ENCODE peak calls at places on chromosomes 13 and 19, in six cellular contexts. One of them, this sample, is unnamed.
A peak's percentile ranks its signal among the peaks of the same experiment; 100 is the strongest.

GRCh38 chr13:97328222-97328790 is 105.7 kb upstream of the RAP2A start:
- DNase-seq in cardiac fibroblast: peak; percentile 88
- DNase-seq in H9: peak; percentile 77
- DNase-seq in endodermal cell: peak; percentile 88
- DNase-seq in activated B cell treated with CpG ODN at 0.5 μM for 24 hours: no peak
- DNase-seq in HL-60: no peak
- DNase-seq in this sample: no peak

GRCh38 chr13:32309812-32310706 is 5.1 kb downstream of the ZAR1L start:
- DNase-seq in endodermal cell: peak; percentile 52
- DNase-seq in HL-60: peak; percentile 78
- DNase-seq in H9: peak; percentile 32
- DNase-seq in cardiac fibroblast: peak; percentile 82
- DNase-seq in activated B cell treated with CpG ODN at 0.5 μM for 24 hours: no peak
- DNase-seq in this sample: no peak

GRCh38 chr13:114078501-114079451 is 53.6 kb downstream of the RASA3 start:
- DNase-seq in cardiac fibroblast: peak; percentile 80
- DNase-seq in activated B cell treated with CpG ODN at 0.5 μM for 24 hours: no peak
- DNase-seq in H9: no peak
- DNase-seq in endodermal cell: peak; percentile 49
- DNase-seq in HL-60: no peak
- DNase-seq in this sample: no peak

GRCh38 chr13:76764429-76764828 is 121.8 kb downstream of the KCTD12 start:
- DNase-seq in H9: no peak
- DNase-seq in activated B cell treated with CpG ODN at 0.5 μM for 24 hours: no peak
- DNase-seq in endodermal cell: no peak
- DNase-seq in HL-60: peak; percentile 38
- DNase-seq in cardiac fibroblast: peak; percentile 78
- DNase-seq in this sample: no peak

GRCh38 chr13:98284677-98285076 is 107.6 kb upstream of the RNF113B start:
- DNase-seq in HL-60: no peak
- DNase-seq in activated B cell treated with CpG ODN at 0.5 μM for 24 hours: no peak
- DNase-seq in H9: no peak
- DNase-seq in cardiac fibroblast: no peak
- DNase-seq in endodermal cell: no peak
- DNase-seq in this sample: no peak

GRCh38 chr19:1490020-1490310 is 185 bp downstream of the PCSK4 start:
- DNase-seq in activated B cell treated with CpG ODN at 0.5 μM for 24 hours: no peak
- DNase-seq in cardiac fibroblast: no peak
- DNase-seq in HL-60: no peak
- DNase-seq in endodermal cell: no peak
- DNase-seq in H9: no peak
- DNase-seq in this sample: no peak

GRCh38 chr13:47372742-47373141 is 475.9 kb upstream of the HTR2A start:
- DNase-seq in endodermal cell: peak; percentile 52
- DNase-seq in HL-60: no peak
- DNase-seq in cardiac fibroblast: no peak
- DNase-seq in activated B cell treated with CpG ODN at 0.5 μM for 24 hours: no peak
- DNase-seq in H9: peak; percentile 25
- DNase-seq in this sample: no peak

GRCh38 chr13:99496322-99497142 is 4.7 kb upstream of the TM9SF2 start:
- DNase-seq in activated B cell treated with CpG ODN at 0.5 μM for 24 hours: no peak
- DNase-seq in H9: peak; percentile 49
- DNase-seq in endodermal cell: no peak
- DNase-seq in cardiac fibroblast: peak; percentile 22
- DNase-seq in HL-60: peak; percentile 95
- DNase-seq in this sample: peak; percentile 56

GRCh38 chr19:44942067-44942571 is at the start of gene APOC4:
- DNase-seq in endodermal cell: no peak
- DNase-seq in HL-60: no peak
- DNase-seq in H9: no peak
- DNase-seq in activated B cell treated with CpG ODN at 0.5 μM for 24 hours: no peak
- DNase-seq in cardiac fibroblast: no peak
- DNase-seq in this sample: no peak

DNA sequence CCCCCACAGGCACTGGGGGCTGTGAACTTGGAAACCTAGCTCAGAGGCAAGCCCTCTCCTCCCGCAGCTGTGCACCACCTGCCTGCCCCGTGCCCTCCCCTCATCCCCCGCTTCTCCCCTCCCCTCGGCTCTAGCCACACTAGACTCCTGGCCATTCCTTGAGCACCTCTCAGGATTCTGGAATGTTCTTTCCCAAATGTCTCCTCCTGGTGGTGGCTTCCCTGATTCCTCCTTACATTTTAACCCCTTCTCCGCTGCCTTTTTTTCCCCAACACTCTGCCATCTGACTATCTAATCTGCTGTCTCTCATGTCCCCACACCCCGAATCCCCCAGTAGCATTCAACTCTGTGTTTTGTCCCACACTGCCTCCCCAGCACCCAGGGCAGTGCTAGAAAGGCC is 6.7 kb downstream of the NANOS3 start:
- DNase-seq in endodermal cell: no peak
- DNase-seq in activated B cell treated with CpG ODN at 0.5 μM for 24 hours: no peak
- DNase-seq in cardiac fibroblast: no peak
- DNase-seq in H9: no peak
- DNase-seq in HL-60: no peak
- DNase-seq in this sample: no peak
- TF ChIP-seq CTCF in endodermal cell: peak; percentile 61
- TF ChIP-seq CTCF in activated B cell treated with CpG ODN at 0.5 μM for 24 hours: no peak
- TF ChIP-seq CTCF in cardiac fibroblast: no peak
- TF ChIP-seq CTCF in H9: peak; percentile 53
- TF ChIP-seq CTCF in HL-60: no peak
- TF ChIP-seq CTCF in this sample: no peak

DNA sequence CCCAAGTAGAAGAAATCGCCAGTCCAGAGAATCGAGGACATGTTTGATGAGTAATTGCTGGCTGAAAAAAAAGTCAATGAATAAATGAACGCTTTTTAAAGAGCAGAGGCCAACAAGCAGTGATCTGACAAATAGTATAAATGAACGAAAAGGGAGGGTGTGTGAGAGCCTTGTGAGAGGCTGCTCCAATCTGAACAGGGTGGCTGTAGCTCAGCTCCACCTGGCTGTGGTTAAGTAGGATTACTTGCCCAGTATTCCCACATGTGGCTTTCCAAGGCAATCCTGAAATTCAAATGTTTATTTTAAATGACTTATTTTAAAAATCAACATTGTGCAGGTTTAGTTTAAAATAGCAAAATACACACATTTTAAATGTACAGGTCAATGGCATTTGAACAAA is 117.0 kb downstream of the TSHZ3 start:
- DNase-seq in H9: no peak
- DNase-seq in activated B cell treated with CpG ODN at 0.5 μM for 24 hours: no peak
- DNase-seq in HL-60: no peak
- DNase-seq in cardiac fibroblast: no peak
- DNase-seq in endodermal cell: no peak
- DNase-seq in this sample: no peak
- TF ChIP-seq CTCF in H9: peak; percentile 54
- TF ChIP-seq CTCF in activated B cell treated with CpG ODN at 0.5 μM for 24 hours: no peak
- TF ChIP-seq CTCF in HL-60: no peak
- TF ChIP-seq CTCF in cardiac fibroblast: no peak
- TF ChIP-seq CTCF in endodermal cell: peak; percentile 73
- TF ChIP-seq CTCF in this sample: no peak

GRCh38 chr19:49589391-49589790 is 1.6 kb upstream of the PRR12 start:
- DNase-seq in endodermal cell: no peak
- DNase-seq in activated B cell treated with CpG ODN at 0.5 μM for 24 hours: no peak
- DNase-seq in cardiac fibroblast: no peak
- DNase-seq in HL-60: no peak
- DNase-seq in H9: no peak
- DNase-seq in this sample: no peak

GRCh38 chr19:49590971-49591730 is at the start of gene PRR12:
- DNase-seq in HL-60: peak; percentile 71
- DNase-seq in cardiac fibroblast: peak; percentile 81
- DNase-seq in H9: peak; percentile 81
- DNase-seq in endodermal cell: peak; percentile 89
- DNase-seq in activated B cell treated with CpG ODN at 0.5 μM for 24 hours: peak; percentile 71
- DNase-seq in this sample: peak; percentile 85

GRCh38 chr19:49588370-49589122 is 2.4 kb upstream of the PRR12 start:
- DNase-seq in H9: no peak
- DNase-seq in cardiac fibroblast: no peak
- DNase-seq in HL-60: no peak
- DNase-seq in endodermal cell: no peak
- DNase-seq in activated B cell treated with CpG ODN at 0.5 μM for 24 hours: no peak
- DNase-seq in this sample: no peak

GRCh38 chr19:49591731-49592485 is 926 bp downstream of the PRR12 start:
- DNase-seq in endodermal cell: peak; percentile 86
- DNase-seq in cardiac fibroblast: peak; percentile 42
- DNase-seq in H9: peak; percentile 78
- DNase-seq in activated B cell treated with CpG ODN at 0.5 μM for 24 hours: peak; percentile 49
- DNase-seq in HL-60: peak; percentile 49
- DNase-seq in this sample: no peak

GRCh38 chr19:49590071-49590970 is 661 bp upstream of the PRR12 start:
- DNase-seq in activated B cell treated with CpG ODN at 0.5 μM for 24 hours: peak; percentile 96
- DNase-seq in HL-60: peak; percentile 99
- DNase-seq in cardiac fibroblast: peak; percentile 98
- DNase-seq in endodermal cell: peak; percentile 100
- DNase-seq in H9: peak; percentile 99
- DNase-seq in this sample: peak; percentile 96
- TF ChIP-seq CTCF in activated B cell treated with CpG ODN at 0.5 μM for 24 hours: no peak
- TF ChIP-seq CTCF in HL-60: no peak
- TF ChIP-seq CTCF in cardiac fibroblast: no peak
- TF ChIP-seq CTCF in endodermal cell: peak; percentile 25
- TF ChIP-seq CTCF in H9: no peak
- TF ChIP-seq CTCF in this sample: peak; percentile 29

GRCh38 chr19:14073232-14073924 is 792 bp downstream of the MISP3 start:
- DNase-seq in endodermal cell: peak; percentile 87
- DNase-seq in activated B cell treated with CpG ODN at 0.5 μM for 24 hours: peak; percentile 88
- DNase-seq in cardiac fibroblast: peak; percentile 79
- DNase-seq in HL-60: peak; percentile 77
- DNase-seq in H9: peak; percentile 73
- DNase-seq in this sample: peak; percentile 55
- TF ChIP-seq CTCF in endodermal cell: peak; percentile 64
- TF ChIP-seq CTCF in activated B cell treated with CpG ODN at 0.5 μM for 24 hours: no peak
- TF ChIP-seq CTCF in cardiac fibroblast: peak; percentile 1
- TF ChIP-seq CTCF in HL-60: peak; percentile 28
- TF ChIP-seq CTCF in H9: no peak
- TF ChIP-seq CTCF in this sample: no peak

DNA sequence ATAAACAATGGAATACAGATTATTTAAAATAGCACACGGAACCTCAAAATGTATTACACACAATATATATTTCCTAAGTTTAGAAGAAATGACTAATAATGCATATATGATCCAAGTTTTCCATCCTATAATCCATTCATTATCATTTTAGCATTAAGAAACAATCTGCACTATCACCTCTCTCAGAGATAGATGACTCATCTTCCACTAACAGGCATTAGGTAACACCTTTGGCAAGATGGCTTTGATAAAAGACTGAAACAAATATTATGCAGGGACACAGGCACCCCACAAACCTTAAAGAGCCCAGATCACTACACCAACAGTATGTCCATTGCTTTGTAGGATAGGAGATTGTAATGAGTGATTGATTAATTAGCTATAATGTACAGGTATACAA is 4.1 kb downstream of the ENOX1 start:
- DNase-seq in HL-60: no peak
- DNase-seq in activated B cell treated with CpG ODN at 0.5 μM for 24 hours: no peak
- DNase-seq in H9: no peak
- DNase-seq in cardiac fibroblast: no peak
- DNase-seq in endodermal cell: no peak
- DNase-seq in this sample: no peak
- TF ChIP-seq CTCF in HL-60: no peak
- TF ChIP-seq CTCF in activated B cell treated with CpG ODN at 0.5 μM for 24 hours: no peak
- TF ChIP-seq CTCF in H9: no peak
- TF ChIP-seq CTCF in cardiac fibroblast: no peak
- TF ChIP-seq CTCF in endodermal cell: no peak
- TF ChIP-seq CTCF in this sample: no peak

GRCh38 chr19:19661141-19661674 is 2.3 kb downstream of the ATP13A1 start:
- DNase-seq in H9: peak; percentile 24
- DNase-seq in endodermal cell: no peak
- DNase-seq in activated B cell treated with CpG ODN at 0.5 μM for 24 hours: no peak
- DNase-seq in cardiac fibroblast: no peak
- DNase-seq in HL-60: no peak
- DNase-seq in this sample: no peak

GRCh38 chr19:19661675-19662251 is 1.7 kb downstream of the ATP13A1 start:
- DNase-seq in endodermal cell: peak; percentile 62
- DNase-seq in activated B cell treated with CpG ODN at 0.5 μM for 24 hours: no peak
- DNase-seq in HL-60: peak; percentile 87
- DNase-seq in H9: peak; percentile 26
- DNase-seq in cardiac fibroblast: no peak
- DNase-seq in this sample: no peak

GRCh38 chr19:19662344-19662743 is 1.1 kb downstream of the ATP13A1 start:
- DNase-seq in endodermal cell: no peak
- DNase-seq in cardiac fibroblast: no peak
- DNase-seq in HL-60: no peak
- DNase-seq in H9: no peak
- DNase-seq in activated B cell treated with CpG ODN at 0.5 μM for 24 hours: no peak
- DNase-seq in this sample: no peak

GRCh38 chr19:19662866-19663291 is 597 bp downstream of the ATP13A1 start:
- DNase-seq in cardiac fibroblast: peak; percentile 20
- DNase-seq in HL-60: peak; percentile 58
- DNase-seq in endodermal cell: no peak
- DNase-seq in H9: no peak
- DNase-seq in activated B cell treated with CpG ODN at 0.5 μM for 24 hours: no peak
- DNase-seq in this sample: no peak

DNA sequence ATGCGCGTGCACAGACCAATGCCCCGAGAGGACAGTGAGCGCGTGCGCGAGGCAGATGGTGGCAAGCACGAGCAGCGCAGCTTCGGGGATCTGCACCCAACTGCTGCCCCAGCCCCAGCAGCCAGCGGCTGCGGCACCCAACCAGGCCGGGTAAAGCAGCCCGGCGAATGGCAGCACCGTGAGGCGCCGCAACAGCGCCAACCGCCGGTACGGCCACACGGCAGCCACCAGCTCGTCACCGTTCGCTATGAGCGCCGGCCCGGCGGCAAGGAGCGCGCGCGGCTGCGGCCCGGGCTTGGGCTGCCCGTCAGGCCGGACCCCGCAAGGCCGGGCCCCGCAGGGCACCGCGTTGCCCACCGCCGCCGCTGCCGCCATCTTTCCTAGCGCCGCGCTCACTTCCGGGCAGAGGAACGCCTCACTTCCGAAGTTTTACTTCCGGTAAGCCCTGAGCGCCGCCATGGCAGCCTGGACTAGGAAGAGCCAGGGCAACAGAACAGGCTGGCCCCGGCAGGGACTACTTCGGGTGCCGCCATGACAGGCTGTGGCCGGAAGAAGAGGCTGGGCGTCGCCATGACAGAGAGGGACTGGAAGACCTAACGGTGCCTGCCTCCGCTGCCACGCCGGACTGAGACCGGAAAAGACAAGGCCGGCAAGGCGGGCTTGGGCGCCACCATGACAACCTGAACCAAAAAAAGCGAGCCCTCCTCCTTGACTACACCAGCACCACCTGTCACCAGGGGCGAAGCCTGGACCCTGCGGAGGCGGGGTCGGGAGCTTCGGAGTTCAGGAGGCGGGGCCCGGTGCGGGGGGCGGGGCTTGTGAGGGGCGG is at the start of gene ATP13A1:
- DNase-seq in cardiac fibroblast: peak; percentile 99
- DNase-seq in activated B cell treated with CpG ODN at 0.5 μM for 24 hours: peak; percentile 90
- DNase-seq in H9: peak; percentile 95
- DNase-seq in HL-60: peak; percentile 99
- DNase-seq in endodermal cell: peak; percentile 98
- DNase-seq in this sample: peak; percentile 91
- TF ChIP-seq CTCF in cardiac fibroblast: no peak
- TF ChIP-seq CTCF in activated B cell treated with CpG ODN at 0.5 μM for 24 hours: no peak
- TF ChIP-seq CTCF in H9: no peak
- TF ChIP-seq CTCF in HL-60: no peak
- TF ChIP-seq CTCF in endodermal cell: peak; percentile 50
- TF ChIP-seq CTCF in this sample: peak; percentile 34